ENCODE peak calls at places on chromosomes 4 and X, in four cellular contexts. Q, B, P and G are unnamed samples.

GRCh38 chr4:24763631-24764302 is 31.6 kb upstream of the SOD3 start:
- DNase-seq in Q (no peak), B (no peak), P (no peak), G (no peak)

GRCh38 chr4:20395160-20395773 is 143.6 kb downstream of the SLIT2 start:
- DNase-seq in Q (peak), B (no peak), P (peak), G (no peak)

GRCh38 chr4:78818530-78818929 is 42.4 kb downstream of the BMP2K start:
- DNase-seq in Q (no peak), B (no peak), P (no peak), G (no peak)

GRCh38 chrX:153885968-153886903 is at the start of gene L1CAM:
- DNase-seq in Q (peak), B (peak), P (no peak), G (no peak)

GRCh38 chrX:153970398-153971123 is 1.1 kb downstream of the HCFC1 start:
- DNase-seq in Q (peak), B (peak), P (peak), G (no peak)

GRCh38 chrX:132294776-132295495 is 75.7 kb upstream of the RAP2C start:
- DNase-seq in Q (no peak), B (no peak), P (no peak), G (no peak)

GRCh38 chr4:137393043-137393442 is 139.3 kb downstream of the PCDH18 start:
- DNase-seq in Q (no peak), B (peak), P (no peak), G (no peak)

GRCh38 chr4:173332963-173333657 is 1.0 kb downstream of the HMGB2 start:
- DNase-seq in Q (no peak), B (no peak), P (no peak), G (no peak)

GRCh38 chrX:77639820-77640219 is 146.2 kb downstream of the ATRX start:
- DNase-seq in Q (no peak), B (no peak), P (no peak), G (no peak)

GRCh38 chrX:66163849-66164401 is at the start of gene HEPH:
- DNase-seq in Q (peak), B (no peak), P (no peak), G (peak)

DNA sequence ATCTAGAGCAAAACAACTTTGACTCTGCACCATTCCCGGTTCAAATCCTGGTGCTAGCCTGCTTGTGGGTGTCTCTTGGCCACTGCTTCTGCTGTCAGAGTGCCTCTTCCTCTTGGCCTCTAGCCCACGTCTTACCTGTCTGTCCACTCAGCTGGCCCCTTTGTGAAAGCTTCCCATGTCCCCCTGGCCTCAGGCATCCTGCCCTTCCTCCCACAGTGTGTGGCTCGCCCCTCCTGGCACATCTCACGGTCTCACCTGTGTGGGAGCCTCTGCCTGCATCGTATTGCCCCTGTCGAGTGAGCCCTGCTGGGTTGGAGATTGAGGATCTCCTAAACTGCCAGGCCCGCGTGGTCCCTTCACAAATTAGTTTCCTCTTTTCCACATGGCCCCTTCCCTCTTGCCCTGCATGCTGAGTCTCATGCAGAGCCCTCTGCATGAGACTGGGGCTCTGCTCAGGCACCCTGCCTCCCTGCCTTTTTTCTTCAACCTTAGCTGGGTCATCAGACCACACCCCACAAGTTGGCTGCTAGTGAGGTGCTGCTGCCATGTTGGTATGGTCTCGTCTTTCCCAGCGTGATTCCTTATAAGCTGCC is 53.7 kb upstream of the TADA2B start:
- DNase-seq in Q (no peak), B (no peak), P (no peak), G (no peak)
- TF ChIP-seq NFIC in Q (no peak), B (no peak), P (no peak), G (no peak)

DNA sequence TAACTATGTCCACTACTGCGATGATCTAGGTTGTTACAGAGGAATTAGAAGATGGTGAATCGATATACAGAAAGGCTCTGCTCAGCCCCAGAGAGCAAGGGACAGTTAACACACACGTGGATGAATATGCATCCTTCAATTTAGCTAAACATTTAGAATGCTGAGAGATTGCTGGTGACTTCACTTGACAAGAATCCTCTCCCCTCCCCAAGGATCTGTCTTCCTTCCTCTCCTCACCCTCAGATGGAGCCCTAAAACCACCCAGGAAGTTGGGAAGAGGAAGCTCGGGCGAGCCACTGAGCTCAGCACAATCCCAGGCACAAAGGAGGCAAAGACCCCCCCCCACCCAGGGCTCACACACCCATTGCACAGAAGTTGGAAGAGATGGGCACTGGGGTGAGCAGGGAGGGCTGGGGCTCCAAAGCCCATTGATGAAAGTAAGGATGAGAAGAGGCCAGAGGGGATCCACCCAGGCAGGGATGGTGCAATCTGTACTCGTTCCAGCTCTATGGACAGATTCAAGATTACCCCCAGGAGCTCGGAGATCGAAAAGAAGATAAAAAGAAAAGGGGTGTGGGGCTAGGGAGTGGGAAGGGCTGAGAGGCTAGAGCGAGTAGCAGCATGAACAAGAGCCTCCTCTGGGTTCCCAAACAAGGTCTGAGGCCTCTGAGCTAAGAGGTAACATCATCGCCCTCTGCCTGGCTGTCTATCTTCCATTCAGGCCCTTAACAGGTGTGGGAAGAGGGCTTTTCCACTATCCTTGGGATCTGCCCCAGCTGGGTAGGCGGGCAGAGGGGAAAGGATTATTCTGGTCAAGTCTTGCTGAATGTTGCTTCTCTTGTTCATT is 1.3 kb downstream of the TFE3 start:
- DNase-seq in Q (no peak), B (peak), P (no peak), G (no peak)
- TF ChIP-seq POLR2AphosphoS5 in Q (peak), B (peak), P (no peak), G (no peak)

GRCh38 chr4:37603070-37603468 is 83.1 kb downstream of the RELL1 start:
- DNase-seq in Q (peak), B (peak), P (peak), G (peak)

GRCh38 chr4:37604464-37604863 is 81.7 kb downstream of the RELL1 start:
- DNase-seq in Q (no peak), B (no peak), P (no peak), G (no peak)

GRCh38 chr4:37602454-37603069 is 83.6 kb downstream of the RELL1 start:
- DNase-seq in Q (no peak), B (no peak), P (no peak), G (no peak)

GRCh38 chr4:37601527-37601926 is 84.6 kb downstream of the RELL1 start:
- DNase-seq in Q (no peak), B (no peak), P (peak), G (no peak)

GRCh38 chr4:37603711-37604110 is 82.5 kb downstream of the RELL1 start:
- DNase-seq in Q (no peak), B (no peak), P (no peak), G (no peak)
- TF ChIP-seq NFIC in Q (no peak), B (no peak), P (no peak), G (no peak)

DNA sequence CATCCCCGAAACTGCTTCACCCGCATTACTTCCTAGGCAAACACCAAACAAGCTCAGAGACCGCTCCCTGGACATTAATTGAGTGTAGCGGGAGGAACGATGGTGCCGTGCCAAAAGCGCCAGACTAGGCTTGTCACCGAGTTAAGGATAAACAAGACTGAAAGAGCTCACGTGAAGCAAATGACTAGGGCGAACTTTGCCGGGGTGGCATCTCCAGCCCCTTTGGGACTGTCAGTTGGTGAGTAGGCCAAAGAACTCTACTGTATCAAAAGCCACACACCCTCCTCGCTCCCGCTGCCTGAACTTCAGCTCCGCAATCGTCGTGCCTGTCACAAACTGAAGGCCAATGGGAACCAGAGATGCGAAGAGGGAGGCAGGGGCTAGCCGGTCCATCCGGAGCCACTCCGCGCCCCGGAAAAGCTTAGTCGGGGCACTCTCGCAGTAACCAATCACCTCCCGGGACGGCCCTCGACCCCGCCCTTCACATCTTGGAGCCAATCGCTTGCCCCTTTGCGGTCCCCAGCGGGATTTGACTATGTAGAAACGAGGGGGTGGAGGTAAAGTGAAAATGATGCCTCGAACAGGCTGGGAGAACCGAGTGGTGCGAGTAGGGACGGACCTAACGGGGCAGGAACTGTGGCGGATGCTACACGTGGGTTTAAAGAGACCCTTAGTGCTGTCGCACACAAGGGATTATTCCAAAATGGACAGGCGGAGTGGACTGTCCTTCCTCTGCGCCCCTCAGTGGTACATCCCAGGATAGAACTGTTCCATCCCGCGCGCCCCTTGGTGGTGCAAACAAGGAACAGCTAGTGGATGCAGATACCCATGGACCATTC is 37.0 kb upstream of the FAM156A start:
- DNase-seq in Q (peak), B (peak), P (peak), G (peak)
- TF ChIP-seq POLR2AphosphoS5 in Q (no peak), B (peak), P (peak), G (no peak)

GRCh38 chrX:103846395-103846794 is 14.3 kb upstream of the RAB9B start:
- DNase-seq in Q (no peak), B (no peak), P (no peak), G (no peak)
- TF ChIP-seq NFIC in Q (no peak), B (no peak), P (no peak), G (no peak)

GRCh38 chrX:41688835-41689234 is at the start of gene GPR34:
- DNase-seq in Q (no peak), B (no peak), P (no peak), G (no peak)
- TF ChIP-seq POLR2AphosphoS5 in Q (no peak), B (no peak), P (no peak), G (no peak)

DNA sequence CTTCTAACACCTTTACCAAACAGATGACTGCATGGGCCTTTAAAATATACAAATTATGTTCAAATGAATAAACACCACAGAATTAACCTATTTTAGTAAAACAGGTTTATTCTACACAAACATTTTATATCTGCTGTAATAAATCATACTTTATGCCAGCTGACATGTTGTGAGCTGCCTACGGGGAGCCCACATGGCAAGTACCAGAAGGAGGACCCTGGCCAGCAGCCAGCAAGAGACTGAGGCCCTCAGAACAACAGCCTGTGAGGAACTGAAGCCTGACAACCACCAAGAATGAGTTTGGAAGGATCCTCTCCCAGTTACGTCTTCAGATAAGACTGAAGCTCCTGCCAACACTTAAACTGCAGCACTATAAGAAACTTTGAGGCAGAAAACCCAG is 377.0 kb downstream of the PDGFC start:
- DNase-seq in Q (no peak), B (no peak), P (no peak), G (no peak)
- TF ChIP-seq NFIC in Q (no peak), B (peak), P (no peak), G (no peak)